ENCODE peak calls at places on chromosomes 4 and X, in four cellular contexts. I is pancreas, K is left lung, R is mesendoderm. L is an unnamed sample. For H3K4me1, the result is how much of the 10 kb centered on the place peaks cover.

GRCh38 chr4:74969507-74970474 is 36.9 kb downstream of the PARM1 start:
- DNase-seq in R (peak), I (peak), K (no peak), L (peak)

GRCh38 chrX:152131525-152131924 is 6.9 kb downstream of the MAGEA10 start:
- DNase-seq in K (no peak), I (no peak), R (no peak), L (no peak)

GRCh38 chr4:7943211-7943610 is 3.5 kb upstream of the AFAP1 start:
- DNase-seq in I (no peak), R (no peak), K (no peak), L (no peak)

GRCh38 chrX:42495139-42495538 is 282.8 kb downstream of the PPP1R2C start:
- DNase-seq in R (no peak), K (no peak), I (no peak), L (no peak)

GRCh38 chrX:40644821-40645358 is 2.5 kb downstream of the CXorf38 start:
- DNase-seq in I (peak), K (no peak), R (peak), L (peak)

GRCh38 chr4:144647095-144647959 is 1.4 kb downstream of the HHIP start:
- DNase-seq in K (no peak), R (peak), I (no peak), L (no peak)

GRCh38 chr4:180058731-180059215 is 2184.4 kb upstream of the TENM3 start:
- DNase-seq in I (peak), K (no peak), R (peak), L (no peak)

GRCh38 chrX:30301977-30302376 is 7.2 kb downstream of the NR0B1 start:
- DNase-seq in K (no peak), I (no peak), R (peak), L (no peak)

GRCh38 chrX:641671-642435 is 11.3 kb downstream of the SHOX start:
- DNase-seq in R (no peak), I (no peak), K (no peak), L (no peak)

GRCh38 chr4:95761871-95762270 is 78.0 kb upstream of the PDHA2 start:
- DNase-seq in K (no peak), R (no peak), I (no peak), L (no peak)

GRCh38 chrX:15274946-15275345 is 5.1 kb upstream of the ASB9 start:
- DNase-seq in I (no peak), R (no peak), K (no peak), L (no peak)

GRCh38 chr4:176837176-176837915 is 44.6 kb upstream of the VEGFC start:
- DNase-seq in K (no peak), I (no peak), R (no peak), L (no peak)

GRCh38 chrX:102840871-102841705 is 96.0 kb upstream of the RAB40AL start:
- DNase-seq in I (no peak), R (peak), K (no peak), L (no peak)

GRCh38 chr4:165971446-165971845 is 98.4 kb downstream of the TLL1 start:
- DNase-seq in K (no peak), I (no peak), R (no peak), L (no peak)

GRCh38 chr4:169144061-169144600 is 126.6 kb downstream of the SH3RF1 start:
- DNase-seq in R (no peak), K (no peak), I (no peak), L (no peak)
- H3K27ac ChIP-seq in R (no peak), K (no peak), I (no peak), L (no peak)

DNA sequence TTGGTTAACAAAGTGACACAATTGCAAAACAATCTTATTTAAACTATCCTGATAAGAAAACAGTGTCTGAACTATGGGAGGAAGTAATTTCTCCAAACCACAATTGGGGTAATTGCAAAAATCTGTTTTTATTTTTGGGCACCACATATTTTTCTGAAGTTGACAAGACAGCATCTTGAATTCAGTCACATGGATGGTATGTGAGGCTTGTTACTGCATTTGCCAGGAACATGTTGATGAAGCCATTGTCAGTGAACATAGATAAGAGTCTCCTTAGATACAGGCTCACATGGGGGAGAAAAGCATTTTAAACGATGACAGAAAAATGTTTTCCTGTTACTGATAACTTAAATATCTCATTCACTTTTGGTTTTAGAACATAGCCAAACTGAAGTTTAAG is 5.5 kb upstream of the USP53 start:
- DNase-seq in R (peak), I (no peak), K (no peak), L (no peak)
- H3K4me1 ChIP-seq in R (under half), I (under half), K (under half), L (under half)

DNA sequence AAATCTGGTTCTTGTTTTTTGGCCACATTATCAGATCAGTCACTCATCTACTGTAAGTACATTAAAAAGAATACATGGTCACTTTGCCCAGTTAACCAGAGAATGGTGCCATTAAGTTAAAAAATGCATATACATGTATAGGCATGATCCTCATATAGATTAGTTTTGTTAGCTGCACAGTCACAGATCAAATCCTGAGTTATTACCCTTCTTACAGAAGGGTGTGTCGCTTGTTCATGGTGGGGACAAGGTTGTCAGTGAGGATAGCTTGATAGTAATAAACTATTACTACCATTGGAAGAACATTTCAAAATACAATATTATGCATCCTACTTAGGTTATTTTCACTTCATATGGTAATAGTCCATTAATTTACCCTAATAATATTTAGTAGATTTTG is 48.5 kb downstream of the GALNT7 start:
- DNase-seq in R (no peak), I (no peak), K (no peak), L (no peak)
- H3K27ac ChIP-seq in R (no peak), I (no peak), K (no peak), L (no peak)

DNA sequence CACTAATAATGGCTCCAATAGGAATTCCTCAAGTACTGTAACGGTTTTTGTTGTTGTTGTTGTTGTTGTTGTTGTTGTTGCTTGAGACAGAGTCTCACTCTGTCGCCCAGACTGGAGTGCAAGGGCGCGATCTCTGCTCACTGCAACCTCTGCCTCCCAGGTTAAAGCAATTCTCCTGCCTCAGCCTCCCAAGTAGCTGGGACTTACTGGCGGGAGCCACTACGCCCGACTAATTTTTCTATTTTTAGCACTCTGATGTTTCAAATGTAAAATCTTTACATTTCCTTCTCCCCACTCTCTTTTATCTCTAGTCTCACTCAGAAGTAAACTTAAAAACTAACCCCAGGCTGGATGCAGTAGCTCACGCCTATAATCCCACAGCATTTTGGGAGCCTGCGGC is 8.0 kb downstream of the ANKRD17 start:
- DNase-seq in I (no peak), R (no peak), K (no peak), L (no peak)
- H3K4me1 ChIP-seq in I (under half), R (under half), K (under half), L (half or more)

GRCh38 chrX:57930051-57930450 is 19.8 kb upstream of the ZXDA start:
- DNase-seq in I (no peak), R (no peak), K (no peak), L (no peak)

GRCh38 chrX:57932266-57932665 is 22.0 kb upstream of the ZXDA start:
- DNase-seq in I (no peak), R (no peak), K (no peak), L (no peak)

GRCh38 chrX:57929373-57929772 is 19.1 kb upstream of the ZXDA start:
- DNase-seq in I (no peak), R (peak), K (no peak), L (no peak)

DNA sequence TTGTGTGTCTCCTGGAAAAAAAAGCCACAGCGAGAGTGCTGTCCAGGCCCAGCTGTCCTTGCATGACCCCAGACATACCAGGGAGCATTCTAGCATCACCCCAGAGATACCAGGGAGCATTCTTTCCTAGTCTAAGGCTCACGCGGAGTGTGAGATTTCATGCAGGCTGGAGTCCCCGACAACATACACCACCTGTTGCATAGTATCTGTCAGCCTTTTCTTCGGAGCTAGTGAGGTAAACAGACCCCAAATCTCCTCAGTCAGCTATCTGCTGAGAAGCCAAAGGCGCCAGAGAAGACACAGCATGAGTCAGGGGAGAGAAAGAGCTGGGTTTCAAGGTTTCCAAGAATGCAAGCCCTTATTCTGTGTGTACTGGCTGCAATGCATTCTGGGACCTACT is 23.1 kb upstream of the ZXDA start:
- DNase-seq in I (no peak), K (no peak), R (no peak), L (no peak)
- H3K27ac ChIP-seq in I (no peak), K (no peak), R (no peak), L (no peak)

DNA sequence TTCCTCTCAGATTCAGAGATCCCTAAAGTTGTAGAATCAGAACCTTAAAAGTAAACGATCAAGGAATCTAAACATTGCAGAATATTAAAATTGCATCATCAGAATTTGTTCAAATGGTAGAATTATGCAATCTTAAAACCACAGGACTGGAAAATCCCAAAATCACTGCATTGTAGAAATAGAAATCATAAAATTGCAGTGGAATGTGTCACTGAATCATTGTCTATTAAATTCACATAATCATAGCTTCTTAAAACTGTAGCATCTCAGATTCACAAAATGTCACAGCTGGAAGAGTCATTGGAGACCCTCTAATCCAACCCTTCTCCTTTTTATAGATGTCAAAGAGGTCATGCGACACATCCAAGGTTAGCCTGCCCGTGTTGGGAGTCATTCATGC is 15.6 kb downstream of the IQSEC2 start:
- DNase-seq in K (no peak), I (no peak), R (no peak), L (no peak)
- H3K4me1 ChIP-seq in K (under half), I (under half), R (under half), L (under half)

GRCh38 chr4:3514806-3515421 is 17.3 kb downstream of the LRPAP1 start:
- DNase-seq in K (peak), R (peak), I (peak), L (peak)
- H3K27ac ChIP-seq in K (no peak), R (no peak), I (no peak), L (peak)

GRCh38 chrX:45757272-45757671 is 556.6 kb upstream of the DIPK2B start:
- DNase-seq in R (no peak), I (no peak), K (no peak), L (no peak)
- H3K4me1 ChIP-seq in R (under half), I (under half), K (under half), L (under half)

GRCh38 chrX:69309074-69309792 is 144.0 kb upstream of the PJA1 start:
- DNase-seq in I (no peak), K (no peak), R (no peak), L (no peak)
- H3K27ac ChIP-seq in I (no peak), K (no peak), R (no peak), L (no peak)

L was measured in left ventricle myocardium inferior.